ENCODE peak calls at places on chromosome 12, in six cellular contexts. V is neural progenitor cell, D is AG09309, K is GM12865, M is mesendoderm, P is dorsolateral prefrontal cortex. S is an unnamed sample.

GRCh38 chr12:90854136-90854689 is 100.8 kb downstream of the CCER1 start:
- DNase-seq in V (peak), D (peak), K (peak), M (peak), P (no peak), S (peak)

GRCh38 chr12:57726151-57726883 is 12.2 kb downstream of the AGAP2 start:
- DNase-seq in V (peak), D (peak), K (no peak), M (peak), P (peak), S (no peak)

GRCh38 chr12:105480162-105480561 is 149.7 kb downstream of the C12orf75 start:
- DNase-seq in V (peak), D (no peak), K (no peak), M (peak), P (no peak), S (no peak)

GRCh38 chr12:127293507-127294310 is 973.3 kb upstream of the TMEM132C start:
- DNase-seq in V (peak), D (no peak), K (peak), M (peak), P (peak), S (peak)

GRCh38 chr12:1884651-1885050 is 33.8 kb downstream of the CACNA2D4 start:
- DNase-seq in V (no peak), D (no peak), K (no peak), M (no peak), P (no peak), S (no peak)

GRCh38 chr12:34405286-34406227 is 383.3 kb downstream of the ALG10 start:
- DNase-seq in V (no peak), D (no peak), K (no peak), M (no peak), P (peak), S (no peak)

GRCh38 chr12:10167588-10167987 is 4.3 kb downstream of the OLR1 start:
- DNase-seq in V (no peak), D (no peak), K (no peak), M (no peak), P (no peak), S (no peak)

GRCh38 chr12:106032141-106032925 is 106.4 kb downstream of the NUAK1 start:
- DNase-seq in V (no peak), D (no peak), K (no peak), M (peak), P (no peak), S (no peak)

GRCh38 chr12:101813117-101813516 is 17.6 kb downstream of the GNPTAB start:
- DNase-seq in V (no peak), D (no peak), K (no peak), M (no peak), P (no peak), S (no peak)

GRCh38 chr12:62732861-62733427 is 202.0 kb downstream of the PPM1H start:
- DNase-seq in V (no peak), D (no peak), K (peak), M (no peak), P (no peak), S (no peak)

GRCh38 chr12:17540921-17541320 is 549.1 kb downstream of the RERGL start:
- DNase-seq in V (no peak), D (no peak), K (no peak), M (no peak), P (no peak), S (no peak)

GRCh38 chr12:107275530-107275929 is 182.2 kb upstream of the CRY1 start:
- DNase-seq in V (no peak), D (no peak), K (no peak), M (peak), P (no peak), S (no peak)

GRCh38 chr12:41108032-41108431 is 80.1 kb upstream of the PDZRN4 start:
- DNase-seq in V (no peak), D (no peak), K (no peak), M (no peak), P (no peak), S (no peak)

GRCh38 chr12:67716817-67717216 is 68.3 kb downstream of the DYRK2 start:
- DNase-seq in V (no peak), D (no peak), K (no peak), M (no peak), P (no peak), S (no peak)

GRCh38 chr12:100356646-100357223 is at the start of gene SLC17A8:
- DNase-seq in V (peak), D (no peak), K (no peak), M (peak), P (no peak), S (no peak)

GRCh38 chr12:109097435-109098141 is at the start of gene UNG:
- DNase-seq in V (peak), D (peak), K (peak), M (peak), P (peak), S (peak)

GRCh38 chr12:29807125-29807524 is 23.4 kb upstream of the TMTC1 start:
- DNase-seq in V (no peak), D (no peak), K (no peak), M (no peak), P (no peak), S (no peak)

GRCh38 chr12:109800536-109800935 is 32.7 kb downstream of the TRPV4 start:
- DNase-seq in V (no peak), D (no peak), K (no peak), M (no peak), P (no peak), S (no peak)

GRCh38 chr12:53452159-53453077 is 516 bp downstream of the PCBP2 start:
- DNase-seq in V (peak), D (peak), K (peak), M (peak), P (peak), S (peak)
- H3K4me3 ChIP-seq in V (peak), D (peak), K (peak), M (peak), P (peak), S (peak)

DNA sequence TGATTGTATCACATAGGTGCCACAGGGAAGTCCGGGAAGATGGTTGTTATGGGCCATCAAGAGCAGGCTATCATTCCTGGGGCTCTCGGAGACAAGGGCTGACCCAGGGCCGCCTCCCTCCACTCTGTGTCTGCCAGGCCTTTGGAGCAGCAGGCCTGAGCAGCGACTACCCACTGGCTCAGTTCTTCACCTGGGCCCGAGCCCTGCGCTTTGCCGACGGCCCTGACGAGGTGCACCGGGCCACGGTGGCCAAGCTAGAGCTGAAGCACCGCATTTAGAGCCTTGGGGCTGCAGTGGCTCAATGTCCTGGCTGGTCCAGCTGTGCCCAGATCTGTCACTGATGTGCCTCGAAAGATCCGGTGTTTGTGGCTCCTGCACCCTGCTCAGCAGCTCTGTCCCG is 10.5 kb upstream of the ALDH2 start:
- DNase-seq in V (no peak), D (no peak), K (no peak), M (no peak), P (no peak), S (no peak)
- H3K4me3 ChIP-seq in V (no peak), D (no peak), K (no peak), M (no peak), P (no peak), S (no peak)

GRCh38 chr12:51850081-51850932 is 1.8 kb upstream of the FIGNL2 start:
- DNase-seq in V (no peak), D (no peak), K (no peak), M (no peak), P (no peak), S (no peak)
- H3K4me3 ChIP-seq in V (no peak), D (no peak), K (no peak), M (no peak), P (no peak), S (no peak)

GRCh38 chr12:58915634-58916033 is 4.7 kb downstream of the LRIG3 start:
- DNase-seq in V (peak), D (peak), K (no peak), M (no peak), P (no peak), S (no peak)
- H3K4me3 ChIP-seq in V (peak), D (peak), K (peak), M (no peak), P (no peak), S (no peak)

GRCh38 chr12:12715128-12715458 is 2.1 kb upstream of the CDKN1B start:
- DNase-seq in V (no peak), D (no peak), K (no peak), M (no peak), P (no peak), S (no peak)
- H3K4me3 ChIP-seq in V (peak), D (no peak), K (peak), M (no peak), P (no peak), S (peak)

DNA sequence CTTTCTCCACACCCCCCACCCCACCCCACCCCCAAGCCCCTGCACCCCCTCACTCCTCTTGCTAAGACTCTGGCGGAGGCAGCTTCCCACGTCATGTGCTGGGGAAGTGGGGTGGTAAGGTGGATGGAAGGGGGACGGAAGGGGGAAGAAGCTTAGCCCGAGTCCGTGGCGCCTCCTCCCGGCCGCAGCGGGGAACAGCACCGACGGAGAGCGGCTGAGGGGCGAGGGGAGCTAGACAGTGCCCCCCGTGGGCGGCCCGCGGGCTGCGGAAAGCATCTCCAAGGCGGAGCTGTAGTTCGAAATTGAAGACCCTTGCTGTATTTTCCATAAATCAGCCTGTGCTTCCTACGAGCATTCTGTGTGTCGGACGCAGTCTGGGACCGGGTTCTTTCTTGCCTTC is 608 bp upstream of the GRIN2B start:
- DNase-seq in V (peak), D (no peak), K (peak), M (peak), P (peak), S (no peak)
- H3K4me3 ChIP-seq in V (peak), D (no peak), K (no peak), M (no peak), P (peak), S (no peak)

GRCh38 chr12:64181504-64182291 is 40.4 kb downstream of the KICS2 start:
- DNase-seq in V (peak), D (peak), K (peak), M (peak), P (peak), S (no peak)
- H3K4me3 ChIP-seq in V (no peak), D (no peak), K (no peak), M (no peak), P (no peak), S (no peak)

GRCh38 chr12:128871516-128871892 is 18.2 kb downstream of the GLT1D1 start:
- DNase-seq in V (no peak), D (no peak), K (peak), M (no peak), P (no peak), S (no peak)
- H3K4me3 ChIP-seq in V (no peak), D (no peak), K (no peak), M (no peak), P (no peak), S (no peak)